ENCODE peak calls at places on chromosomes 12 and 14, in four cellular contexts. W is brain microvascular endothelial cell; E is activated CD8-positive, alpha-beta T cell treated with anti-CD3 and anti-CD28 coated beads, Interleukin-2, amount 10 ng/mL, durations not matched to agents 7 days and 5 days; F is OCI-LY7. C is an unnamed sample.

GRCh38 chr12:59980491-59980890 is 384.7 kb downstream of the SLC16A7 start:
- DNase-seq in W (no peak), E (no peak), F (no peak), C (no peak)

GRCh38 chr12:47054659-47055058 is 24.8 kb upstream of the PCED1B start:
- DNase-seq in F (no peak), W (no peak), E (no peak), C (no peak)

GRCh38 chr12:22312336-22312735 is 22.2 kb downstream of the ST8SIA1 start:
- DNase-seq in F (no peak), W (peak), E (no peak), C (no peak)

GRCh38 chr14:22572562-22573058 is 16.4 kb downstream of the DAD1 start:
- DNase-seq in F (no peak), W (peak), E (no peak), C (no peak)

GRCh38 chr12:89576572-89577220 is 50.8 kb upstream of the POC1B start:
- DNase-seq in E (no peak), F (no peak), W (no peak), C (no peak)

GRCh38 chr12:93042283-93042682 is 113.2 kb upstream of the EEA1 start:
- DNase-seq in W (peak), F (no peak), E (no peak), C (no peak)

GRCh38 chr14:61636291-61636690 is 59.0 kb upstream of the HIF1A start:
- DNase-seq in E (no peak), F (no peak), W (no peak), C (no peak)

GRCh38 chr12:104710940-104711725 is 247.0 kb downstream of the SLC41A2 start:
- DNase-seq in W (no peak), E (no peak), F (no peak), C (no peak)

GRCh38 chr14:102932484-102933248 is 10.2 kb downstream of the AMN start:
- DNase-seq in E (no peak), F (no peak), W (no peak), C (no peak)

GRCh38 chr12:40168001-40168400 is 56.8 kb upstream of the LRRK2 start:
- DNase-seq in F (no peak), E (no peak), W (no peak), C (no peak)

GRCh38 chr12:7322599-7322998 is 18.7 kb downstream of the ACSM4 start:
- DNase-seq in W (no peak), E (no peak), F (no peak), C (no peak)

GRCh38 chr12:60494249-60494648 is 898.4 kb downstream of the SLC16A7 start:
- DNase-seq in W (peak), E (no peak), F (no peak), C (peak)

GRCh38 chr12:1800646-1801284 is 19.6 kb upstream of the LRTM2 start:
- DNase-seq in F (peak), E (peak), W (peak), C (peak)

GRCh38 chr14:73008501-73008900 is 18.4 kb downstream of the ZFYVE1 start:
- DNase-seq in E (no peak), W (peak), F (no peak), C (no peak)

GRCh38 chr14:64762044-64763034 is 58.1 kb downstream of the PLEKHG3 start:
- DNase-seq in E (no peak), F (no peak), W (peak), C (peak)

GRCh38 chr12:105860556-105861207 is 278.1 kb downstream of the NUAK1 start:
- DNase-seq in E (no peak), W (no peak), F (no peak), C (no peak)

GRCh38 chr12:32486158-32486557 is 86.8 kb downstream of the FGD4 start:
- DNase-seq in E (no peak), W (no peak), F (no peak), C (no peak)

GRCh38 chr12:68324531-68324930 is 7.6 kb downstream of the MDM1 start:
- DNase-seq in W (no peak), F (no peak), E (no peak), C (no peak)

GRCh38 chr12:120687570-120688289 is 781 bp downstream of the MLEC start:
- DNase-seq in E (peak), W (no peak), F (peak), C (no peak)

GRCh38 chr14:26993541-26993940 is 395.7 kb upstream of the NOVA1 start:
- DNase-seq in E (no peak), F (no peak), W (no peak), C (no peak)

GRCh38 chr14:100524933-100525243 is 62.3 kb downstream of the BEGAIN start:
- DNase-seq in F (peak), E (peak), W (peak), C (no peak)

GRCh38 chr14:93085916-93086315 is 29.8 kb downstream of the ITPK1 start:
- DNase-seq in W (no peak), E (no peak), F (no peak), C (peak)

GRCh38 chr14:95062220-95062619 is 95.1 kb downstream of the DICER1 start:
- DNase-seq in F (no peak), E (no peak), W (no peak), C (no peak)

GRCh38 chr14:104604461-104605449 is at the start of gene TMEM179:
- DNase-seq in W (no peak), E (peak), F (no peak), C (no peak)

GRCh38 chr12:11954181-11954580 is 116.6 kb upstream of the BCL2L14 start:
- DNase-seq in F (peak), W (no peak), E (peak), C (no peak)

GRCh38 chr12:11067514-11067913 is 5.4 kb upstream of the TAS2R46 start:
- DNase-seq in F (no peak), E (no peak), W (no peak), C (no peak)

C was measured in HTR-8/SVneo.